ENCODE peak calls at places on chromosomes 6 and 20, in nine cellular contexts. One of them, this sample, is unnamed.

GRCh38 chr6:2877960-2878359 is 25.1 kb downstream of the SERPINB9 start:
- DNase-seq in activated CD8-positive, alpha-beta T cell treated with anti-CD3 and anti-CD28 coated beads, Interleukin-2, amount 10 ng/mL, durations not matched to agents 7 days and 5 days: peak; percentile 37
- DNase-seq in NCI-H1694 treated with DMSO at 0.1 percent for 48 hours: no peak
- DNase-seq in GM12891: no peak
- DNase-seq in occipital lobe: no peak
- DNase-seq in IMR-90: no peak
- DNase-seq in left ventricle myocardium superior: no peak
- DNase-seq in Ammon's horn: no peak
- DNase-seq in stimulated activated naive CD8-positive, alpha-beta T cell treated with anti-CD3 and anti-CD28 coated beads, Interleukin-15, Interleukin-2, amounts not matched to agents 100 U/mL and 50 U/mL, for 24 hours: no peak
- DNase-seq in this sample: no peak

GRCh38 chr20:13101701-13102100 is 92.9 kb downstream of the SPTLC3 start:
- DNase-seq in left ventricle myocardium superior: no peak
- DNase-seq in NCI-H1694 treated with DMSO at 0.1 percent for 48 hours: no peak
- DNase-seq in occipital lobe: no peak
- DNase-seq in activated CD8-positive, alpha-beta T cell treated with anti-CD3 and anti-CD28 coated beads, Interleukin-2, amount 10 ng/mL, durations not matched to agents 7 days and 5 days: no peak
- DNase-seq in IMR-90: peak; percentile 43
- DNase-seq in GM12891: no peak
- DNase-seq in stimulated activated naive CD8-positive, alpha-beta T cell treated with anti-CD3 and anti-CD28 coated beads, Interleukin-15, Interleukin-2, amounts not matched to agents 100 U/mL and 50 U/mL, for 24 hours: no peak
- DNase-seq in Ammon's horn: no peak
- DNase-seq in this sample: no peak

GRCh38 chr6:154500769-154501171 is 9.7 kb downstream of the CNKSR3 start:
- DNase-seq in Ammon's horn: peak; percentile 85
- DNase-seq in GM12891: no peak
- DNase-seq in IMR-90: no peak
- DNase-seq in NCI-H1694 treated with DMSO at 0.1 percent for 48 hours: no peak
- DNase-seq in activated CD8-positive, alpha-beta T cell treated with anti-CD3 and anti-CD28 coated beads, Interleukin-2, amount 10 ng/mL, durations not matched to agents 7 days and 5 days: no peak
- DNase-seq in stimulated activated naive CD8-positive, alpha-beta T cell treated with anti-CD3 and anti-CD28 coated beads, Interleukin-15, Interleukin-2, amounts not matched to agents 100 U/mL and 50 U/mL, for 24 hours: no peak
- DNase-seq in left ventricle myocardium superior: no peak
- DNase-seq in occipital lobe: no peak
- DNase-seq in this sample: no peak

GRCh38 chr6:130811932-130812331 is 15.3 kb upstream of the SMLR1 start:
- DNase-seq in Ammon's horn: no peak
- DNase-seq in NCI-H1694 treated with DMSO at 0.1 percent for 48 hours: no peak
- DNase-seq in left ventricle myocardium superior: no peak
- DNase-seq in activated CD8-positive, alpha-beta T cell treated with anti-CD3 and anti-CD28 coated beads, Interleukin-2, amount 10 ng/mL, durations not matched to agents 7 days and 5 days: no peak
- DNase-seq in GM12891: no peak
- DNase-seq in occipital lobe: no peak
- DNase-seq in IMR-90: peak; percentile 63
- DNase-seq in stimulated activated naive CD8-positive, alpha-beta T cell treated with anti-CD3 and anti-CD28 coated beads, Interleukin-15, Interleukin-2, amounts not matched to agents 100 U/mL and 50 U/mL, for 24 hours: no peak
- DNase-seq in this sample: no peak

GRCh38 chr6:27720607-27721580 is 191.3 kb downstream of the OR2B2 start:
- DNase-seq in GM12891: no peak
- DNase-seq in NCI-H1694 treated with DMSO at 0.1 percent for 48 hours: no peak
- DNase-seq in IMR-90: peak; percentile 24
- DNase-seq in stimulated activated naive CD8-positive, alpha-beta T cell treated with anti-CD3 and anti-CD28 coated beads, Interleukin-15, Interleukin-2, amounts not matched to agents 100 U/mL and 50 U/mL, for 24 hours: peak; percentile 45
- DNase-seq in activated CD8-positive, alpha-beta T cell treated with anti-CD3 and anti-CD28 coated beads, Interleukin-2, amount 10 ng/mL, durations not matched to agents 7 days and 5 days: no peak
- DNase-seq in occipital lobe: no peak
- DNase-seq in left ventricle myocardium superior: no peak
- DNase-seq in Ammon's horn: peak; percentile 15
- DNase-seq in this sample: peak; percentile 76

GRCh38 chr6:44896701-44897100 is 431.4 kb upstream of the RUNX2 start:
- DNase-seq in NCI-H1694 treated with DMSO at 0.1 percent for 48 hours: no peak
- DNase-seq in left ventricle myocardium superior: no peak
- DNase-seq in GM12891: no peak
- DNase-seq in Ammon's horn: no peak
- DNase-seq in IMR-90: no peak
- DNase-seq in activated CD8-positive, alpha-beta T cell treated with anti-CD3 and anti-CD28 coated beads, Interleukin-2, amount 10 ng/mL, durations not matched to agents 7 days and 5 days: no peak
- DNase-seq in occipital lobe: no peak
- DNase-seq in stimulated activated naive CD8-positive, alpha-beta T cell treated with anti-CD3 and anti-CD28 coated beads, Interleukin-15, Interleukin-2, amounts not matched to agents 100 U/mL and 50 U/mL, for 24 hours: no peak
- DNase-seq in this sample: no peak

GRCh38 chr6:88650029-88650619 is 313.3 kb downstream of the RNGTT start:
- DNase-seq in left ventricle myocardium superior: no peak
- DNase-seq in stimulated activated naive CD8-positive, alpha-beta T cell treated with anti-CD3 and anti-CD28 coated beads, Interleukin-15, Interleukin-2, amounts not matched to agents 100 U/mL and 50 U/mL, for 24 hours: no peak
- DNase-seq in GM12891: peak; percentile 23
- DNase-seq in NCI-H1694 treated with DMSO at 0.1 percent for 48 hours: peak; percentile 26
- DNase-seq in Ammon's horn: peak; percentile 8
- DNase-seq in activated CD8-positive, alpha-beta T cell treated with anti-CD3 and anti-CD28 coated beads, Interleukin-2, amount 10 ng/mL, durations not matched to agents 7 days and 5 days: no peak
- DNase-seq in occipital lobe: no peak
- DNase-seq in IMR-90: peak; percentile 91
- DNase-seq in this sample: peak; percentile 32

GRCh38 chr6:44771647-44772415 is 384.3 kb downstream of the CDC5L start:
- DNase-seq in NCI-H1694 treated with DMSO at 0.1 percent for 48 hours: no peak
- DNase-seq in stimulated activated naive CD8-positive, alpha-beta T cell treated with anti-CD3 and anti-CD28 coated beads, Interleukin-15, Interleukin-2, amounts not matched to agents 100 U/mL and 50 U/mL, for 24 hours: no peak
- DNase-seq in GM12891: no peak
- DNase-seq in left ventricle myocardium superior: peak; percentile 36
- DNase-seq in activated CD8-positive, alpha-beta T cell treated with anti-CD3 and anti-CD28 coated beads, Interleukin-2, amount 10 ng/mL, durations not matched to agents 7 days and 5 days: no peak
- DNase-seq in IMR-90: no peak
- DNase-seq in occipital lobe: no peak
- DNase-seq in Ammon's horn: peak; percentile 32
- DNase-seq in this sample: no peak

GRCh38 chr20:57089701-57090144 is 176.7 kb downstream of the BMP7 start:
- DNase-seq in activated CD8-positive, alpha-beta T cell treated with anti-CD3 and anti-CD28 coated beads, Interleukin-2, amount 10 ng/mL, durations not matched to agents 7 days and 5 days: peak; percentile 71
- DNase-seq in occipital lobe: peak; percentile 16
- DNase-seq in stimulated activated naive CD8-positive, alpha-beta T cell treated with anti-CD3 and anti-CD28 coated beads, Interleukin-15, Interleukin-2, amounts not matched to agents 100 U/mL and 50 U/mL, for 24 hours: peak; percentile 83
- DNase-seq in Ammon's horn: peak; percentile 73
- DNase-seq in IMR-90: peak; percentile 5
- DNase-seq in GM12891: peak; percentile 86
- DNase-seq in NCI-H1694 treated with DMSO at 0.1 percent for 48 hours: no peak
- DNase-seq in left ventricle myocardium superior: peak; percentile 81
- DNase-seq in this sample: no peak

GRCh38 chr20:34111057-34111711 is 859 bp downstream of the EIF2S2 start:
- DNase-seq in stimulated activated naive CD8-positive, alpha-beta T cell treated with anti-CD3 and anti-CD28 coated beads, Interleukin-15, Interleukin-2, amounts not matched to agents 100 U/mL and 50 U/mL, for 24 hours: peak; percentile 13
- DNase-seq in NCI-H1694 treated with DMSO at 0.1 percent for 48 hours: no peak
- DNase-seq in GM12891: no peak
- DNase-seq in Ammon's horn: no peak
- DNase-seq in IMR-90: peak; percentile 71
- DNase-seq in left ventricle myocardium superior: no peak
- DNase-seq in occipital lobe: no peak
- DNase-seq in activated CD8-positive, alpha-beta T cell treated with anti-CD3 and anti-CD28 coated beads, Interleukin-2, amount 10 ng/mL, durations not matched to agents 7 days and 5 days: no peak
- DNase-seq in this sample: no peak

GRCh38 chr6:14620522-14620921 is 502.9 kb downstream of the CD83 start:
- DNase-seq in Ammon's horn: no peak
- DNase-seq in left ventricle myocardium superior: no peak
- DNase-seq in occipital lobe: no peak
- DNase-seq in IMR-90: no peak
- DNase-seq in GM12891: no peak
- DNase-seq in activated CD8-positive, alpha-beta T cell treated with anti-CD3 and anti-CD28 coated beads, Interleukin-2, amount 10 ng/mL, durations not matched to agents 7 days and 5 days: no peak
- DNase-seq in stimulated activated naive CD8-positive, alpha-beta T cell treated with anti-CD3 and anti-CD28 coated beads, Interleukin-15, Interleukin-2, amounts not matched to agents 100 U/mL and 50 U/mL, for 24 hours: no peak
- DNase-seq in NCI-H1694 treated with DMSO at 0.1 percent for 48 hours: no peak
- DNase-seq in this sample: no peak

GRCh38 chr6:38153946-38154345 is 334.4 kb downstream of the ZFAND3 start:
- DNase-seq in occipital lobe: no peak
- DNase-seq in stimulated activated naive CD8-positive, alpha-beta T cell treated with anti-CD3 and anti-CD28 coated beads, Interleukin-15, Interleukin-2, amounts not matched to agents 100 U/mL and 50 U/mL, for 24 hours: no peak
- DNase-seq in GM12891: no peak
- DNase-seq in Ammon's horn: no peak
- DNase-seq in activated CD8-positive, alpha-beta T cell treated with anti-CD3 and anti-CD28 coated beads, Interleukin-2, amount 10 ng/mL, durations not matched to agents 7 days and 5 days: no peak
- DNase-seq in NCI-H1694 treated with DMSO at 0.1 percent for 48 hours: no peak
- DNase-seq in left ventricle myocardium superior: no peak
- DNase-seq in IMR-90: no peak
- DNase-seq in this sample: no peak

GRCh38 chr6:169168706-169169105 is 84.9 kb downstream of the THBS2 start:
- DNase-seq in occipital lobe: no peak
- DNase-seq in stimulated activated naive CD8-positive, alpha-beta T cell treated with anti-CD3 and anti-CD28 coated beads, Interleukin-15, Interleukin-2, amounts not matched to agents 100 U/mL and 50 U/mL, for 24 hours: no peak
- DNase-seq in left ventricle myocardium superior: no peak
- DNase-seq in GM12891: no peak
- DNase-seq in Ammon's horn: no peak
- DNase-seq in activated CD8-positive, alpha-beta T cell treated with anti-CD3 and anti-CD28 coated beads, Interleukin-2, amount 10 ng/mL, durations not matched to agents 7 days and 5 days: no peak
- DNase-seq in IMR-90: no peak
- DNase-seq in NCI-H1694 treated with DMSO at 0.1 percent for 48 hours: no peak
- DNase-seq in this sample: no peak

GRCh38 chr6:78962458-78962857 is 95.1 kb downstream of the IRAK1BP1 start:
- DNase-seq in Ammon's horn: no peak
- DNase-seq in activated CD8-positive, alpha-beta T cell treated with anti-CD3 and anti-CD28 coated beads, Interleukin-2, amount 10 ng/mL, durations not matched to agents 7 days and 5 days: no peak
- DNase-seq in NCI-H1694 treated with DMSO at 0.1 percent for 48 hours: no peak
- DNase-seq in left ventricle myocardium superior: no peak
- DNase-seq in IMR-90: no peak
- DNase-seq in occipital lobe: no peak
- DNase-seq in stimulated activated naive CD8-positive, alpha-beta T cell treated with anti-CD3 and anti-CD28 coated beads, Interleukin-15, Interleukin-2, amounts not matched to agents 100 U/mL and 50 U/mL, for 24 hours: no peak
- DNase-seq in GM12891: no peak
- DNase-seq in this sample: no peak

GRCh38 chr6:44456070-44456965 is 68.8 kb downstream of the CDC5L start:
- DNase-seq in GM12891: peak; percentile 45
- DNase-seq in stimulated activated naive CD8-positive, alpha-beta T cell treated with anti-CD3 and anti-CD28 coated beads, Interleukin-15, Interleukin-2, amounts not matched to agents 100 U/mL and 50 U/mL, for 24 hours: peak; percentile 53
- DNase-seq in IMR-90: peak; percentile 50
- DNase-seq in activated CD8-positive, alpha-beta T cell treated with anti-CD3 and anti-CD28 coated beads, Interleukin-2, amount 10 ng/mL, durations not matched to agents 7 days and 5 days: peak; percentile 54
- DNase-seq in NCI-H1694 treated with DMSO at 0.1 percent for 48 hours: peak; percentile 9
- DNase-seq in Ammon's horn: peak; percentile 36
- DNase-seq in occipital lobe: no peak
- DNase-seq in left ventricle myocardium superior: peak; percentile 63
- DNase-seq in this sample: no peak

This sample was measured in DMS 273 treated with DMSO at 0.1 percent for 48 hours.